ENCODE peak calls at places on chromosome 2, in seven cellular contexts. M is smooth muscle cell of the brain vasculature; U is hepatocyte; A is GM20000; C is colonic mucosa; X is activated CD4-positive, alpha-beta T cell treated with anti-CD3 and anti-CD28 coated beads for 36 hours; O is NB4. F is an unnamed sample.

GRCh38 chr2:77034460-77034859 is 487.7 kb downstream of the LRRTM4 start:
- DNase-seq in A (no peak), M (no peak), U (no peak), C (no peak), X (no peak), O (no peak), F (no peak)

GRCh38 chr2:234630676-234631350 is 133.9 kb upstream of the ARL4C start:
- DNase-seq in O (no peak), U (no peak), A (no peak), M (no peak), C (no peak), X (no peak), F (no peak)

GRCh38 chr2:58629720-58630119 is 388.6 kb upstream of the FANCL start:
- DNase-seq in O (no peak), M (no peak), U (no peak), X (no peak), C (no peak), A (no peak), F (no peak)

GRCh38 chr2:53768233-53768542 is 584 bp downstream of the CHAC2 start:
- DNase-seq in C (no peak), U (peak), M (no peak), O (peak), A (no peak), X (peak), F (no peak)

GRCh38 chr2:216681683-216682082 is 13.7 kb downstream of the IGFBP5 start:
- DNase-seq in O (no peak), A (no peak), U (no peak), M (no peak), C (no peak), X (no peak), F (no peak)

GRCh38 chr2:197108758-197109157 is 182.3 kb upstream of the PGAP1 start:
- DNase-seq in A (no peak), X (no peak), O (no peak), M (peak), U (no peak), C (no peak), F (no peak)

GRCh38 chr2:31079665-31080064 is 58.6 kb downstream of the GALNT14 start:
- DNase-seq in U (no peak), M (no peak), O (no peak), C (no peak), A (no peak), X (no peak), F (no peak)

GRCh38 chr2:194096402-194096801 is 1560.6 kb upstream of the SLC39A10 start:
- DNase-seq in A (no peak), C (no peak), O (no peak), U (no peak), X (no peak), M (no peak), F (no peak)

GRCh38 chr2:208502288-208502687 is 95.7 kb downstream of the PTH2R start:
- DNase-seq in X (no peak), A (no peak), U (no peak), C (no peak), M (no peak), O (no peak), F (no peak)

GRCh38 chr2:42962521-42962953 is 170.2 kb upstream of the HAAO start:
- DNase-seq in U (no peak), M (no peak), A (peak), C (no peak), O (peak), X (peak), F (no peak)

GRCh38 chr2:190984595-190984994 is 29.4 kb downstream of the STAT1 start:
- DNase-seq in A (no peak), M (no peak), X (peak), O (no peak), U (no peak), C (no peak), F (no peak)

GRCh38 chr2:205763708-205764501 is 81.6 kb downstream of the NRP2 start:
- DNase-seq in M (no peak), U (peak), A (peak), C (peak), X (peak), O (peak), F (no peak)

GRCh38 chr2:121974919-121975654 is 219.6 kb downstream of the TSN start:
- DNase-seq in C (peak), X (peak), U (peak), A (peak), M (peak), O (peak), F (peak)

GRCh38 chr2:108960006-108960405 is 29.0 kb downstream of the EDAR start:
- DNase-seq in C (no peak), M (no peak), O (no peak), U (no peak), A (no peak), X (peak), F (no peak)